ENCODE peak calls at places on chromosomes 12 and 14, in nine cellular contexts. L, R, U, T, H, B, I, S and D are unnamed samples.

GRCh38 chr12:116547955-116548471 is 11.2 kb upstream of the MAP1LC3B2 start:
- DNase-seq in U (peak; percentile 63), T (no peak), L (no peak), H (no peak), I (no peak), B (no peak), S (no peak), R (no peak), D (no peak)

GRCh38 chr12:96986883-96987523 is 79.9 kb downstream of the NEDD1 start:
- DNase-seq in B (no peak), T (no peak), S (no peak), H (peak; percentile 58), U (no peak), L (no peak), R (no peak), I (peak; percentile 48), D (no peak)

GRCh38 chr12:128976120-128976519 is 122.8 kb downstream of the GLT1D1 start:
- DNase-seq in U (no peak), I (peak; percentile 71), B (peak; percentile 65), S (no peak), T (no peak), H (peak; percentile 89), R (peak; percentile 36), L (no peak), D (no peak)

GRCh38 chr12:45587042-45587441 is 142.5 kb upstream of the ARID2 start:
- DNase-seq in L (peak; percentile 51), I (no peak), T (no peak), B (peak; percentile 56), U (no peak), R (no peak), S (no peak), H (no peak), D (no peak)

GRCh38 chr12:71282020-71282419 is 124.2 kb upstream of the TSPAN8 start:
- DNase-seq in I (peak; percentile 21), H (peak; percentile 79), L (no peak), T (no peak), S (no peak), U (no peak), R (no peak), B (no peak), D (no peak)

GRCh38 chr14:53529519-53529918 is 376.4 kb upstream of the DDHD1 start:
- DNase-seq in B (no peak), H (no peak), S (no peak), L (no peak), I (no peak), U (no peak), R (no peak), T (no peak), D (no peak)

GRCh38 chr12:69275471-69275891 is 36.1 kb downstream of the CPSF6 start:
- DNase-seq in H (peak; percentile 48), I (no peak), B (no peak), U (no peak), L (no peak), R (no peak), T (no peak), S (no peak), D (no peak)

GRCh38 chr12:26658991-26659390 is 174.0 kb downstream of the ITPR2 start:
- DNase-seq in I (no peak), L (no peak), H (no peak), T (no peak), S (no peak), B (no peak), R (no peak), U (no peak), D (no peak)

GRCh38 chr12:3755898-3756297 is 3.0 kb upstream of the CRACR2A start:
- DNase-seq in B (no peak), U (no peak), S (no peak), L (peak; percentile 62), T (no peak), R (no peak), I (no peak), H (no peak), D (no peak)

GRCh38 chr14:30957813-30958370 is 67.6 kb upstream of the AP4S1 start:
- DNase-seq in I (no peak), T (no peak), U (no peak), H (no peak), L (peak; percentile 63), B (no peak), R (no peak), S (no peak), D (no peak)

GRCh38 chr12:94240171-94240570 is 91.8 kb downstream of the PLXNC1 start:
- DNase-seq in I (no peak), L (no peak), R (no peak), H (no peak), S (no peak), B (peak; percentile 24), T (no peak), U (peak; percentile 59), D (no peak)

GRCh38 chr12:62722971-62723680 is 211.8 kb downstream of the PPM1H start:
- DNase-seq in T (no peak), R (no peak), S (no peak), I (no peak), L (no peak), H (no peak), U (no peak), B (no peak), D (no peak)

GRCh38 chr14:95049952-95050351 is 107.4 kb downstream of the DICER1 start:
- DNase-seq in R (no peak), T (no peak), I (no peak), L (no peak), H (no peak), B (no peak), S (no peak), U (no peak), D (no peak)

GRCh38 chr14:77122555-77123125 is 19.0 kb downstream of the ZDHHC22 start:
- DNase-seq in B (no peak), R (no peak), I (no peak), S (no peak), U (peak; percentile 50), L (no peak), T (no peak), H (no peak), D (no peak)

GRCh38 chr12:112979281-112979680 is 962 bp downstream of the OAS2 start:
- DNase-seq in H (no peak), S (peak; percentile 37), L (no peak), B (peak; percentile 48), R (no peak), T (no peak), I (no peak), U (peak; percentile 78), D (no peak)

GRCh38 chr14:88986146-88986841 is 161.8 kb downstream of the TTC8 start:
- DNase-seq in I (no peak), L (no peak), U (no peak), R (peak; percentile 31), H (no peak), S (no peak), T (no peak), B (no peak), D (peak; percentile 18)

GRCh38 chr14:90606434-90606833 is 209.6 kb downstream of the CALM1 start:
- DNase-seq in I (no peak), B (no peak), U (no peak), H (no peak), R (no peak), L (no peak), S (no peak), T (no peak), D (no peak)

GRCh38 chr14:90608925-90609324 is 207.3 kb downstream of the TTC7B start:
- DNase-seq in U (no peak), L (no peak), I (no peak), S (no peak), R (no peak), B (no peak), H (no peak), T (no peak), D (no peak)

GRCh38 chr14:90608281-90608680 is 207.9 kb downstream of the TTC7B start:
- DNase-seq in L (no peak), R (no peak), I (no peak), T (no peak), S (no peak), U (no peak), H (no peak), B (no peak), D (no peak)

GRCh38 chr14:90605430-90605829 is 208.6 kb downstream of the CALM1 start:
- DNase-seq in S (no peak), I (no peak), L (no peak), U (no peak), R (no peak), H (peak; percentile 69), T (no peak), B (no peak), D (no peak)

GRCh38 chr14:90607141-90607540 is 209.1 kb downstream of the TTC7B start:
- DNase-seq in T (no peak), I (no peak), R (no peak), B (no peak), S (no peak), L (no peak), H (no peak), U (no peak), D (peak; percentile 41)
- H3K4me1 ChIP-seq in T (peaks cover 4% of the 10 kb centered on the region), I (peaks cover 22% of the 10 kb centered on the region), R (no peaks in the 10 kb centered on the region), B (peaks cover 11% of the 10 kb centered on the region), S (peaks cover 12% of the 10 kb centered on the region), L (no peaks in the 10 kb centered on the region), H (peaks cover 4% of the 10 kb centered on the region), U (no peaks in the 10 kb centered on the region), D (peaks cover 43% of the 10 kb centered on the region)

GRCh38 chr12:50200507-50201273 is 33.5 kb upstream of the CERS5 start:
- DNase-seq in R (no peak), T (no peak), L (no peak), H (no peak), B (no peak), I (no peak), U (no peak), S (no peak), D (no peak)
- H3K4me1 ChIP-seq in R (no peaks in the 10 kb centered on the region), T (no peaks in the 10 kb centered on the region), L (no peaks in the 10 kb centered on the region), H (no peaks in the 10 kb centered on the region), B (peaks cover 50% of the 10 kb centered on the region), I (no peaks in the 10 kb centered on the region), U (no peaks in the 10 kb centered on the region), S (peaks cover 12% of the 10 kb centered on the region), D (no peaks in the 10 kb centered on the region)

DNA sequence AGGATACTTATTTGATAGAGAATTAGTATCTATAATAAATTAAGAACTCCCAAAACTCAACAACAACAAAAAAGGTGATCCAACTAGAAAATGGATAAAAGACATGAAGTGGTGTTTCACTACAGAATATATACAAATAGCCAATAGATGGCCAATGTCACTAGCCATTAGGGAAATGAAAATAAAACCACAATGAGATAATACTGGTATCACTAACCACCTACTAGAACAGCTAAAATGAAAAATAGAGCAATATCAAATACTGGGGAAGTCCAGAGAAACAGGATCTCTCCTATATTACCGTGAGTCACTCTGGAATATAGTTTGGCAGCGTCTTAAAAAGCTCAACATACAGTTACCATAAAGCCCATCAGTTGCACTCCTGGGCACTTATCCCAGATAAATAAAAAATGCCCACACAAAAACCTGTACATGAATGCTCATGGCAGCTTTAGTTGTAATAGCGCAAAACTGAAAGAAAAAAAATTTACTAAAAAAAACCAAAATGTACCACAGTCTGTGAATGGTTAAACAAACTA is 101.7 kb downstream of the TMTC1 start:
- DNase-seq in L (no peak), R (no peak), I (no peak), U (no peak), T (no peak), B (no peak), H (no peak), S (no peak), D (no peak)
- H3K4me1 ChIP-seq in L (no peaks in the 10 kb centered on the region), R (peaks cover 2% of the 10 kb centered on the region), I (no peaks in the 10 kb centered on the region), U (no peaks in the 10 kb centered on the region), T (no peaks in the 10 kb centered on the region), B (peaks cover 6% of the 10 kb centered on the region), H (no peaks in the 10 kb centered on the region), S (no peaks in the 10 kb centered on the region), D (peaks cover 4% of the 10 kb centered on the region)

DNA sequence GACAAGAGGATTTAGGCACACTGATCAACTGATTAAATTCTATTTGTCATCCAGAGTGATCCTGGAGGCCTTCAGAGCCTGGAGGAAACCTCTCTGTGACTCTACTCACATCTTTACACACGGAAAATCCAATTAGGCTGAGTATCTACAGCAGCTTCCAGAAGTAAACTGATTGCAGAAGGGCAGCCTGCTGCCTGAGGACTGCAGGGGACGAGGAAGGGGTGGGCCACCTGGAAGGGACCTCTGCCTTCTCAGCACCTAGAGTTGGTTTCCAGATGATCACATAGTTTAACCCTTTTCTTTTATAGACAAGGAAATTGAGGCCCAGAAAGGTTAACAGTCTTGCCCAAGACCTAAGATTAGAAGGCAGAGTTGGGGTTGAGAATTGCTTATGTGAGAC is 206.1 kb downstream of the DAD1 start:
- DNase-seq in B (no peak), T (no peak), L (no peak), R (no peak), H (peak; percentile 20), I (no peak), U (no peak), S (no peak), D (no peak)
- H3K4me1 ChIP-seq in B (peaks cover 4% of the 10 kb centered on the region), T (no peaks in the 10 kb centered on the region), L (no peaks in the 10 kb centered on the region), R (peaks cover 2% of the 10 kb centered on the region), H (peaks cover 16% of the 10 kb centered on the region), I (peaks cover 2% of the 10 kb centered on the region), U (no peaks in the 10 kb centered on the region), S (peaks cover 22% of the 10 kb centered on the region), D (no peaks in the 10 kb centered on the region)